ENCODE peak calls at places on chromosomes 4 and X, in six cellular contexts. L is HCT116, O is A549, W is HepG2, M is K562, G is H1. T is an unnamed sample.

GRCh38 chrX:125628435-125628834 is 308.8 kb downstream of the TEX13C start:
- DNase-seq in L (no peak), O (no peak), W (no peak), M (no peak), G (no peak), T (no peak)

GRCh38 chrX:154735695-154736393 is 15.0 kb downstream of the GAB3 start:
- DNase-seq in L (no peak), O (no peak), W (no peak), M (no peak), G (no peak), T (no peak)

GRCh38 chrX:37603938-37604409 is 32.5 kb downstream of the LANCL3 start:
- DNase-seq in L (no peak), O (no peak), W (no peak), M (no peak), G (no peak), T (no peak)

GRCh38 chr4:173556398-173557131 is 26.5 kb upstream of the HAND2 start:
- DNase-seq in L (no peak), O (no peak), W (no peak), M (no peak), G (no peak), T (no peak)

GRCh38 chr4:52081216-52081615 is 30.1 kb downstream of the SPATA18 start:
- DNase-seq in L (no peak), O (no peak), W (no peak), M (no peak), G (no peak), T (no peak)

GRCh38 chr4:92599044-92599443 is 295.3 kb downstream of the GRID2 start:
- DNase-seq in L (no peak), O (no peak), W (no peak), M (no peak), G (no peak), T (no peak)

GRCh38 chrX:10235851-10236250 is 79.1 kb downstream of the CLCN4 start:
- DNase-seq in L (no peak), O (no peak), W (peak; percentile 3), M (no peak), G (no peak), T (peak; percentile 63)

GRCh38 chr4:88868510-88868909 is 170.9 kb upstream of the NAP1L5 start:
- DNase-seq in L (no peak), O (no peak), W (no peak), M (no peak), G (no peak), T (no peak)

GRCh38 chrX:1903380-1903935 is 288.6 kb downstream of the ASMT start:
- DNase-seq in L (peak; percentile 63), O (peak; percentile 76), W (peak; percentile 70), M (no peak), G (no peak), T (no peak)

GRCh38 chrX:118548831-118549230 is 53.2 kb downstream of the DOCK11 start:
- DNase-seq in L (no peak), O (no peak), W (no peak), M (no peak), G (no peak), T (no peak)

GRCh38 chr4:592825-593520 is 16.9 kb upstream of the TMEM271 start:
- DNase-seq in L (no peak), O (no peak), W (no peak), M (no peak), G (no peak), T (no peak)

GRCh38 chrX:150690126-150690525 is 3.1 kb upstream of the MTMR1 start:
- DNase-seq in L (peak; percentile 39), O (no peak), W (no peak), M (no peak), G (no peak), T (peak; percentile 19)

GRCh38 chrX:143632625-143633387 is 3.1 kb downstream of the SLITRK4 start:
- DNase-seq in L (no peak), O (no peak), W (no peak), M (no peak), G (no peak), T (peak; percentile 47)

GRCh38 chrX:136055651-136056221 is 70.5 kb downstream of the SLC9A6 start:
- DNase-seq in L (no peak), O (no peak), W (no peak), M (no peak), G (no peak), T (no peak)

GRCh38 chrX:51834076-51834475 is 59.3 kb upstream of the MAGED1 start:
- DNase-seq in L (no peak), O (no peak), W (no peak), M (no peak), G (no peak), T (no peak)

GRCh38 chrX:45806410-45807121 is 605.9 kb upstream of the DIPK2B start:
- DNase-seq in L (no peak), O (no peak), W (no peak), M (no peak), G (no peak), T (peak; percentile 60)

GRCh38 chr4:89829470-89830138 is 7.4 kb downstream of the SNCA start:
- DNase-seq in L (no peak), O (no peak), W (peak; percentile 20), M (no peak), G (no peak), T (peak; percentile 45)

GRCh38 chrX:44105228-44105913 is 132.2 kb upstream of the NDP start:
- DNase-seq in L (no peak), O (no peak), W (no peak), M (no peak), G (no peak), T (no peak)

GRCh38 chr4:67549123-67549522 is 3.8 kb upstream of the CENPC start:
- DNase-seq in L (no peak), O (no peak), W (peak; percentile 15), M (no peak), G (no peak), T (peak; percentile 49)
- TF ChIP-seq MAX in L (no peak), O (no peak), W (no peak), M (no peak), G (no peak), T (no peak)

GRCh38 chr4:78464265-78464664 is 87.3 kb upstream of the ANXA3 start:
- DNase-seq in L (peak; percentile 35), O (no peak), W (no peak), M (no peak), G (no peak), T (no peak)

GRCh38 chr4:78459327-78459726 is 92.2 kb upstream of the ANXA3 start:
- DNase-seq in L (no peak), O (no peak), W (no peak), M (no peak), G (no peak), T (no peak)

GRCh38 chr4:78457751-78458150 is 93.8 kb upstream of the ANXA3 start:
- DNase-seq in L (no peak), O (no peak), W (no peak), M (no peak), G (no peak), T (no peak)

GRCh38 chr4:78460368-78460767 is 91.2 kb upstream of the ANXA3 start:
- DNase-seq in L (no peak), O (no peak), W (no peak), M (no peak), G (no peak), T (no peak)
- TF ChIP-seq POLR2A in L (no peak), O (no peak), W (no peak), M (no peak), G (no peak), T (no peak)

DNA sequence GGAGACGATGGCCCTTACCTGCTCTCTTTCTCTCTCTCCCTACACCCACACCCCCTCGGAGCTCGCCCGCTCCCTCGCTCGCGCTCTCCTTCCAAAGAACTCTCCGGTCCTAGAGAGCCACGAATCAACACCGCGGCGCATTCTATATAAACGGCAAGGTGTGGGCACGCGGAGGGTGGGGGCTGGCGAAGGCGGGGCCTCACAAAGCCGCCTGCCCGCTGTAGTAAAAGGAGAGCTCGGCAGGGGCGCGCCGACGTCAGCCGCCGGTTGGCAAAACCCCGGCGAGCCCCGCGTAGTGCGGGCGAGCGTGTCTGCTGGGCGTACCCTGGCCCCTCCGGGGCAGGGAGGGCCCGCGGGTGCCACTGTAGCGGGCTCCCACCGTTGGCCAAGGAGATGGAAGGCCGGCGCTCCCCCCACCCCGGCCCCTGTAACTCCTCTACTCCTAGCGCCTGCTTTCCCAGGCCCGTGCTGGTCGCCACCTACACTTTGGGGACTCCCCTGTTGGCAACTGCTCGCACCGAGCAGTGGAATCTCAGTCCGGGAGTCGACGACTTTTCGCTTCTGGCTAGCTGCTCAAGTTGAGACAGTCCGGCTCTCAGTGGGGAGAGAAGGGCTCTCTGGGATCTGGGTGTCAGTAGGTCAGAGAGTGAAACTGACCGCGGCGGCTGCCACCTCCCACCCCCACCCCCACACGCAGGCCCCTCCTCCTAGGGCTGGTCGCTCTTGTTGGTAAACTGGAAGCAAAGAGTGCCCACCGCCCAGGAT is 325.5 kb upstream of the F9 start:
- DNase-seq in L (no peak), O (peak; percentile 15), W (no peak), M (peak; percentile 51), G (no peak), T (no peak)
- TF ChIP-seq MAX in L (no peak), O (peak; percentile 30), W (no peak), M (peak; percentile 81), G (peak; percentile 60), T (no peak)

DNA sequence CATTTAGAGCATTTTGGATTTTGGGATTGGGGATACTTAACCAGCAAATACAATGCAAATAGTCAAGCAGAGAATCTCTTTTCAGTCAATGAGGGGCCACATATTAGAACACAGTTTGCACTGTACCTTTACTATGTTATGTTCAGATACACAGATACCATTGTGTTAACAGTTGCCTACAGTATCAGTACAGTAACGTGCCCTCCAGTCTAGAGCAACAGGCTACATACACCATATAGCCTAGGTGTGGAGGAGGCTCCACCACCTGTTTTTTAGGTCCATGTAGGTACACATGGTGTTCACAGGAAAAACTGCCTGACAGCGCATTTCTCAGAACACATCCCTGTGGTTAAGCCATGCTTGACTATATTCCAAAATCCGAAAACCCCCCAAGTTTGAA is 9.1 kb downstream of the GRPEL1 start:
- DNase-seq in L (no peak), O (no peak), W (no peak), M (no peak), G (no peak), T (no peak)
- TF ChIP-seq POLR2A in L (no peak), O (no peak), W (peak; percentile 53), M (peak; percentile 43), G (no peak), T (no peak)

GRCh38 chr4:57132746-57133142 is 22.6 kb upstream of the IGFBP7 start:
- DNase-seq in L (no peak), O (no peak), W (no peak), M (no peak), G (no peak), T (no peak)
- TF ChIP-seq MAX in L (no peak), O (no peak), W (no peak), M (no peak), G (no peak), T (no peak)

DNA sequence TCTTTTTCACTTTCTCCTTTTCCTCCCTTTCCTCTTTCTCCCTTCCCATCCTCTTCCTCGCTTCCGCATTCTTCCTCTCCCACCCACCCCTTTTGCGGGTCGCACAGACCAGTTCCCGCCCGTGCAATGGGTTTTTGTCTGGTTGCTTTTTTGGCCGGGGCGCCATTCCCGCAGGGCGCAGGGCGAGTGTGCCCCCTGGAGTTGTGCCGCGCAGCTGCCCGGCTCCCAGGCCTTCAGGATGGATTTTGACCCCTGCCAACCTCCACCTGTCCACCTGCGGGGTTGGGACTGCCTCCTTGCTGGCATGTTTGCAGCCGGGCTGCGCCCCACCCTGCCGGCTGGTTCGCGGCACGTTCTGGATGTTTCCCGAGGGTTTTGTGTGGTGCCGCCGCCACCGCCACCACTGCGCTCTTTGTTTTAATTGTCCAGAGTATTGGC is 578 bp upstream of the SEL1L3 start:
- DNase-seq in L (no peak), O (peak; percentile 19), W (no peak), M (no peak), G (peak; percentile 21), T (no peak)
- TF ChIP-seq POLR2A in L (no peak), O (no peak), W (no peak), M (no peak), G (peak; percentile 34), T (no peak)

GRCh38 chr4:98692411-98692810 is 34.0 kb upstream of the TSPAN5 start:
- DNase-seq in L (no peak), O (no peak), W (no peak), M (no peak), G (no peak), T (no peak)
- TF ChIP-seq MAX in L (no peak), O (no peak), W (no peak), M (no peak), G (no peak), T (no peak)

T was measured in NB4.